ENCODE peak calls at places on chromosomes 7 and 10, in nine cellular contexts. B is cardiac muscle cell, F is astrocyte of the spinal cord, U is A549, Q is psoas muscle, P is small intestine, R is AG04449, E is transverse colon, M is adipocyte. W is an unnamed sample.

GRCh38 chr7:41979834-41980307 is 257.1 kb downstream of the GLI3 start:
- DNase-seq in B (peak), F (peak), U (peak), Q (no peak), P (no peak), R (no peak), E (no peak), M (peak), W (no peak)

GRCh38 chr10:16913266-16913665 is 96.0 kb upstream of the RSU1 start:
- DNase-seq in B (no peak), F (no peak), U (no peak), Q (no peak), P (no peak), R (no peak), E (no peak), M (no peak), W (no peak)

GRCh38 chr7:98990356-98990755 is 112.0 kb downstream of the TRRAP start:
- DNase-seq in B (no peak), F (no peak), U (no peak), Q (no peak), P (no peak), R (no peak), E (no peak), M (no peak), W (no peak)

GRCh38 chr7:40199076-40199802 is 64.4 kb downstream of the SUGCT start:
- DNase-seq in B (peak), F (peak), U (no peak), Q (no peak), P (no peak), R (peak), E (no peak), M (peak), W (peak)

GRCh38 chr7:41820117-41820671 is 117.3 kb upstream of the INHBA start:
- DNase-seq in B (no peak), F (no peak), U (no peak), Q (no peak), P (no peak), R (no peak), E (no peak), M (no peak), W (no peak)

GRCh38 chr7:32893722-32894121 is 2.2 kb upstream of the KBTBD2 start:
- DNase-seq in B (no peak), F (no peak), U (no peak), Q (no peak), P (no peak), R (no peak), E (no peak), M (no peak), W (no peak)

GRCh38 chr7:50273870-50274269 is 30.6 kb upstream of the IKZF1 start:
- DNase-seq in B (no peak), F (no peak), U (no peak), Q (no peak), P (no peak), R (no peak), E (no peak), M (no peak), W (no peak)

GRCh38 chr10:1938317-1938716 is 201.0 kb upstream of the ADARB2 start:
- DNase-seq in B (no peak), F (no peak), U (no peak), Q (no peak), P (no peak), R (no peak), E (no peak), M (no peak), W (no peak)

GRCh38 chr10:87505366-87506113 is 847 bp downstream of the MINPP1 start:
- DNase-seq in B (peak), F (peak), U (peak), Q (peak), P (peak), R (no peak), E (peak), M (peak), W (no peak)

GRCh38 chr7:5625938-5626337 is 155.5 kb downstream of the RNF216 start:
- DNase-seq in B (peak), F (peak), U (peak), Q (no peak), P (peak), R (peak), E (no peak), M (peak), W (no peak)

GRCh38 chr7:2670720-2671391 is 17.1 kb upstream of the AMZ1 start:
- DNase-seq in B (peak), F (peak), U (peak), Q (peak), P (peak), R (no peak), E (peak), M (peak), W (no peak)

GRCh38 chr7:73786588-73786987 is 16.5 kb upstream of the CLDN3 start:
- DNase-seq in B (no peak), F (no peak), U (no peak), Q (no peak), P (no peak), R (no peak), E (no peak), M (no peak), W (no peak)

GRCh38 chr10:15084502-15084922 is 4.1 kb downstream of the ACBD7 start:
- DNase-seq in B (peak), F (peak), U (peak), Q (no peak), P (peak), R (peak), E (peak), M (peak), W (no peak)

GRCh38 chr7:988963-989529 is 6.1 kb downstream of the CYP2W1 start:
- DNase-seq in B (no peak), F (no peak), U (no peak), Q (no peak), P (no peak), R (no peak), E (no peak), M (no peak), W (no peak)

GRCh38 chr10:63166742-63167258 is 33.7 kb downstream of the NRBF2 start:
- DNase-seq in B (peak), F (peak), U (peak), Q (no peak), P (peak), R (peak), E (no peak), M (peak), W (peak)

GRCh38 chr10:51257511-51258248 is 183.4 kb downstream of the PRKG1 start:
- DNase-seq in B (peak), F (peak), U (no peak), Q (no peak), P (no peak), R (no peak), E (no peak), M (no peak), W (no peak)

GRCh38 chr10:78528749-78529204 is 495.1 kb downstream of the RPS24 start:
- DNase-seq in B (no peak), F (no peak), U (no peak), Q (no peak), P (peak), R (no peak), E (no peak), M (no peak), W (no peak)

GRCh38 chr7:4817178-4817905 is 41.9 kb downstream of the AP5Z1 start:
- DNase-seq in B (no peak), F (no peak), U (no peak), Q (peak), P (no peak), R (no peak), E (no peak), M (no peak), W (no peak)

GRCh38 chr7:121016976-121017375 is 28.5 kb downstream of the CPED1 start:
- DNase-seq in B (peak), F (peak), U (no peak), Q (no peak), P (no peak), R (peak), E (no peak), M (peak), W (no peak)

GRCh38 chr7:40551685-40552576 is 417.1 kb downstream of the SUGCT start:
- DNase-seq in B (peak), F (peak), U (no peak), Q (no peak), P (no peak), R (no peak), E (no peak), M (peak), W (peak)

GRCh38 chr10:74949434-74949833 is 123.0 kb downstream of the KAT6B start:
- DNase-seq in B (no peak), F (peak), U (no peak), Q (no peak), P (peak), R (no peak), E (no peak), M (peak), W (no peak)

GRCh38 chr7:123537026-123537642 is 2.7 kb upstream of the IQUB start:
- DNase-seq in B (peak), F (peak), U (no peak), Q (no peak), P (peak), R (no peak), E (no peak), M (peak), W (no peak)

GRCh38 chr7:30134011-30134410 is 775 bp upstream of the MTURN start:
- DNase-seq in B (no peak), F (no peak), U (no peak), Q (no peak), P (no peak), R (no peak), E (no peak), M (peak), W (no peak)

GRCh38 chr10:122307669-122308486 is 36.8 kb downstream of the BTBD16 start:
- DNase-seq in B (peak), F (peak), U (peak), Q (peak), P (peak), R (peak), E (peak), M (peak), W (no peak)

GRCh38 chr10:79320785-79321493 is 26.3 kb upstream of the PPIF start:
- DNase-seq in B (peak), F (peak), U (peak), Q (peak), P (no peak), R (no peak), E (no peak), M (peak), W (no peak)

GRCh38 chr7:136911362-136911761 is 42.9 kb downstream of the CHRM2 start:
- DNase-seq in B (no peak), F (peak), U (no peak), Q (no peak), P (no peak), R (no peak), E (no peak), M (peak), W (no peak)

GRCh38 chr10:103429647-103430046 is 22.5 kb downstream of the CALHM2 start:
- DNase-seq in B (no peak), F (no peak), U (no peak), Q (no peak), P (no peak), R (no peak), E (no peak), M (no peak), W (no peak)

GRCh38 chr10:12484945-12485805 is 135.8 kb downstream of the CAMK1D start:
- DNase-seq in B (peak), F (no peak), U (no peak), Q (peak), P (peak), R (no peak), E (peak), M (no peak), W (no peak)

GRCh38 chr10:92993671-92994304 is 66.8 kb upstream of the CYP26C1 start:
- DNase-seq in B (no peak), F (no peak), U (no peak), Q (no peak), P (no peak), R (no peak), E (no peak), M (no peak), W (no peak)

GRCh38 chr7:27910341-27910740 is 170.4 kb downstream of the TAX1BP1 start:
- DNase-seq in B (no peak), F (no peak), U (no peak), Q (no peak), P (no peak), R (no peak), E (no peak), M (no peak), W (no peak)

GRCh38 chr7:107332488-107333269 is 137.2 kb upstream of the GPR22 start:
- DNase-seq in B (no peak), F (no peak), U (no peak), Q (no peak), P (no peak), R (no peak), E (no peak), M (no peak), W (no peak)

GRCh38 chr10:79608505-79609375 is 2.0 kb upstream of the SFTPA1 start:
- DNase-seq in B (peak), F (peak), U (peak), Q (no peak), P (peak), R (no peak), E (peak), M (peak), W (no peak)

GRCh38 chr10:43145313-43145712 is 7.1 kb downstream of the CSGALNACT2 start:
- DNase-seq in B (no peak), F (no peak), U (no peak), Q (no peak), P (no peak), R (no peak), E (no peak), M (no peak), W (no peak)

GRCh38 chr10:19929466-19930140 is 113.4 kb downstream of the PLXDC2 start:
- DNase-seq in B (peak), F (peak), U (no peak), Q (no peak), P (peak), R (no peak), E (no peak), M (no peak), W (no peak)

GRCh38 chr10:89115876-89116627 is 91.1 kb downstream of the CH25H start:
- DNase-seq in B (peak), F (peak), U (peak), Q (no peak), P (no peak), R (no peak), E (no peak), M (peak), W (no peak)

GRCh38 chr7:112942981-112943380 is 143.6 kb downstream of the GPR85 start:
- DNase-seq in B (no peak), F (no peak), U (no peak), Q (no peak), P (no peak), R (no peak), E (no peak), M (no peak), W (no peak)

DNA sequence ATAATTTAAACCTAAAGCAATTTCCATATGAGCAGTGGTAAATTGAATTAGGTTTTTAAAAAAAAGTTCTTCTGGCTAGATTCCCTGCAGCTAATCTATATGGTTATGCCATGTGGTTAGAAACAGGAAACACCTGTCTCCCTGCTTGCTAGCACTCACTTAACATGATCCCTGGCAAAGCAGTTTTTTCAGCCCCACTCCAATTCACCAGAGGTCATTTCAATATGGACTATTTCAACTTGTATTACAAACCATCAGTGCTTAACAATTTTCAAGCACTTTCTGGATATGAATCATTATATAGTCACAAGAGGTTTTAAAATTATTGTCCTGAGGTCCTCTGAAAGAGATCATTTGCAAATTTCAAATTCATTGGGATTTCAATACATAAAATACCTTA is 117.3 kb upstream of the HGF start:
- DNase-seq in B (peak), F (no peak), U (no peak), Q (no peak), P (no peak), R (no peak), E (no peak), M (no peak), W (peak)
- H3K4me3 ChIP-seq in B (no peak), F (no peak), U (no peak), Q (no peak), P (no peak), R (no peak), E (no peak), M (no peak), W (no peak)

GRCh38 chr7:36752026-36752735 is 27.9 kb upstream of the AOAH start:
- DNase-seq in B (no peak), F (no peak), U (no peak), Q (no peak), P (peak), R (no peak), E (no peak), M (no peak), W (no peak)

GRCh38 chr7:36760856-36761762 is 36.8 kb upstream of the AOAH start:
- DNase-seq in B (no peak), F (no peak), U (no peak), Q (no peak), P (peak), R (no peak), E (no peak), M (no peak), W (no peak)

GRCh38 chr7:36758879-36759278 is 34.6 kb upstream of the AOAH start:
- DNase-seq in B (peak), F (no peak), U (no peak), Q (no peak), P (no peak), R (no peak), E (no peak), M (no peak), W (no peak)

DNA sequence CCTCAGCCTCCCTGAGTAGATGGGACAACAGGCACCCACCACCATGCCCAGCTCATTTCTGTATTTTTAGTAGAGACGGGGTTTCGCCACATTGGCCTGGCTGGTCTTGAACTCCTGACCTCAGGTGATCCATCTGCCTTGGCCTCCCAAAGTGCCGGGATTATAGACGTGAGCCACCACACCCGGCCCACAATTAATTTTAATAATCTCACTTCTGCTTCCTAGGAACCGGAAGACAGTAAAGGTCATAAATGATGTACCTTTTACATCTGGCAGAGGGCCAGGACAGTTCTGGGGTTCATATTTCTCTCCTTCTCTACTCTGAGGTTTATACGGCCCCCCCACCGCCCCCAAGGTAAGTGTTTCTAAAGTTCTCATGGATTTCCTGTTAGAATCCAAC is 31.2 kb upstream of the AOAH start:
- DNase-seq in B (no peak), F (no peak), U (no peak), Q (no peak), P (no peak), R (no peak), E (no peak), M (no peak), W (no peak)
- H3K4me3 ChIP-seq in B (no peak), F (no peak), U (no peak), Q (no peak), P (no peak), R (no peak), E (no peak), M (no peak), W (no peak)

GRCh38 chr10:97759157-97759980 is 12.4 kb downstream of the SFRP5 start:
- DNase-seq in B (peak), F (peak), U (peak), Q (peak), P (peak), R (no peak), E (peak), M (peak), W (no peak)
- H3K4me3 ChIP-seq in B (no peak), F (no peak), U (no peak), Q (no peak), P (no peak), R (no peak), E (no peak), M (no peak), W (no peak)

GRCh38 chr7:157480651-157481050 is 143.8 kb downstream of the DNAJB6 start:
- DNase-seq in B (no peak), F (no peak), U (no peak), Q (no peak), P (no peak), R (no peak), E (no peak), M (no peak), W (no peak)

GRCh38 chr7:157482517-157483120 is 145.8 kb downstream of the DNAJB6 start:
- DNase-seq in B (no peak), F (no peak), U (no peak), Q (no peak), P (no peak), R (no peak), E (no peak), M (no peak), W (no peak)

GRCh38 chr7:157483515-157483914 is 146.7 kb downstream of the DNAJB6 start:
- DNase-seq in B (no peak), F (no peak), U (no peak), Q (no peak), P (no peak), R (no peak), E (no peak), M (no peak), W (no peak)

GRCh38 chr7:157481389-157481788 is 144.6 kb downstream of the DNAJB6 start:
- DNase-seq in B (no peak), F (no peak), U (no peak), Q (no peak), P (no peak), R (no peak), E (no peak), M (no peak), W (no peak)

DNA sequence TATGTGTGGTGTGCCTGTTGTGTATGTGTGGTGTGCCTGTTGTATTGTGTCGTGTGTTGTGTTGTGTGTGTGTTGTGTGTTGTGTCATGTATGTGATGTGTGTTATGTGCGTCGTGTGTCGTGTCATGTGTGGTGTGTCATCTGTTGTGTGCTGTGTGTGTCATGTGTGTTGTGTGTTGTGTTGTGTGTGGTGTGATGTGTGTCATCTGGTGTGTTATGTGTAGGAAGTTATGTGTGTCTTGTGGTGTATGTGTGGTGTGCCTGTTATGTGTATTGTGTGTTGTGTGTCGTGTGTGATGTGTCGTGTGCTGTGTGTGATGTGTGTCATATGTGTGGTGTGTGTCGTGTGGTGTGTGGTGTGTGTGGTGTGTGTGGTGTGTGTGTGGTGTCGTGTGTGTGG is 145.2 kb downstream of the DNAJB6 start:
- DNase-seq in B (no peak), F (no peak), U (no peak), Q (no peak), P (no peak), R (no peak), E (no peak), M (no peak), W (no peak)
- H3K4me3 ChIP-seq in B (no peak), F (no peak), U (no peak), Q (no peak), P (no peak), R (no peak), E (no peak), M (no peak), W (no peak)

GRCh38 chr10:113038183-113038582 is 88.1 kb downstream of the TCF7L2 start:
- DNase-seq in B (no peak), F (no peak), U (no peak), Q (no peak), P (peak), R (no peak), E (peak), M (no peak), W (no peak)
- H3K4me3 ChIP-seq in B (no peak), F (no peak), U (no peak), Q (no peak), P (no peak), R (no peak), E (no peak), M (no peak), W (no peak)

GRCh38 chr7:100426516-100426915 is 2.0 kb downstream of the ZCWPW1 start:
- DNase-seq in B (no peak), F (no peak), U (no peak), Q (no peak), P (no peak), R (no peak), E (no peak), M (no peak), W (no peak)

GRCh38 chr7:100429637-100430449 is at the start of gene MEPCE:
- DNase-seq in B (peak), F (peak), U (peak), Q (peak), P (peak), R (peak), E (peak), M (peak), W (peak)

GRCh38 chr7:100428967-100429636 is 529 bp upstream of the MEPCE start:
- DNase-seq in B (peak), F (peak), U (peak), Q (peak), P (peak), R (peak), E (peak), M (peak), W (peak)

GRCh38 chr7:100428199-100428966 is at the start of gene ZCWPW1:
- DNase-seq in B (peak), F (peak), U (peak), Q (peak), P (peak), R (peak), E (peak), M (peak), W (peak)

GRCh38 chr7:100427762-100428198 is 723 bp downstream of the ZCWPW1 start:
- DNase-seq in B (no peak), F (no peak), U (no peak), Q (peak), P (no peak), R (no peak), E (no peak), M (no peak), W (no peak)
- H3K4me3 ChIP-seq in B (peak), F (peak), U (peak), Q (peak), P (no peak), R (peak), E (peak), M (peak), W (peak)

GRCh38 chr10:115818015-115818414 is 455.0 kb downstream of the GFRA1 start:
- DNase-seq in B (no peak), F (peak), U (no peak), Q (no peak), P (peak), R (no peak), E (no peak), M (peak), W (no peak)
- H3K4me3 ChIP-seq in B (no peak), F (no peak), U (no peak), Q (no peak), P (no peak), R (peak), E (no peak), M (peak), W (no peak)